ENCODE peak calls at places on chromosomes 4 and X, in ten cellular contexts. B is dorsolateral prefrontal cortex; Y is osteocyte; D is AG04450; S is choroid plexus epithelial cell; N is WTC11; V is CD8-positive, alpha-beta T cell; H is BJ; J is kidney; X is pancreas. Q is an unnamed sample.

GRCh38 chrX:45710081-45710801 is 509.6 kb upstream of the DIPK2B start:
- DNase-seq in X (no peak), J (no peak), H (peak; percentile 89), B (no peak), D (peak; percentile 76), N (no peak), V (no peak), S (peak; percentile 78), Y (no peak), Q (no peak)

GRCh38 chr4:7721984-7722551 is 217.6 kb downstream of the AFAP1 start:
- DNase-seq in H (no peak), Y (no peak), J (no peak), V (no peak), D (no peak), N (no peak), X (no peak), S (peak; percentile 47), B (no peak), Q (no peak)

GRCh38 chr4:107862658-107863057 is 37.9 kb downstream of the SGMS2 start:
- DNase-seq in B (no peak), J (no peak), D (no peak), S (peak; percentile 81), X (no peak), V (no peak), H (no peak), N (no peak), Y (no peak), Q (no peak)

GRCh38 chr4:163542275-163542674 is 47.8 kb downstream of the TMA16 start:
- DNase-seq in S (peak; percentile 52), Y (no peak), B (no peak), X (no peak), D (no peak), H (no peak), J (no peak), N (no peak), V (no peak), Q (no peak)

GRCh38 chrX:20461576-20461975 is 194.9 kb upstream of the RPS6KA3 start:
- DNase-seq in X (no peak), N (no peak), H (no peak), J (no peak), S (no peak), D (no peak), V (no peak), B (no peak), Y (no peak), Q (no peak)

GRCh38 chr4:2866160-2866861 is 22.7 kb downstream of the ADD1 start:
- DNase-seq in N (no peak), D (no peak), B (no peak), Y (no peak), J (no peak), X (no peak), V (no peak), S (no peak), H (no peak), Q (no peak)

GRCh38 chrX:97401154-97401553 is 517.4 kb downstream of the RPA4 start:
- DNase-seq in V (no peak), Y (no peak), X (no peak), J (no peak), B (no peak), N (no peak), S (peak; percentile 38), D (no peak), H (no peak), Q (no peak)

GRCh38 chrX:29231800-29232199 is 644.6 kb downstream of the IL1RAPL1 start:
- DNase-seq in D (no peak), N (no peak), B (no peak), X (no peak), H (no peak), J (no peak), V (no peak), S (peak; percentile 22), Y (no peak), Q (no peak)

GRCh38 chrX:152886716-152887115 is 11.2 kb upstream of the ZNF185 start:
- DNase-seq in N (no peak), X (no peak), D (no peak), H (no peak), J (peak; percentile 45), S (no peak), B (no peak), Y (no peak), V (no peak), Q (no peak)

GRCh38 chr4:175954685-175955084 is 111.0 kb upstream of the WDR17 start:
- DNase-seq in J (no peak), D (no peak), H (no peak), N (no peak), X (no peak), Y (no peak), V (no peak), S (no peak), B (no peak), Q (no peak)

GRCh38 chr4:104589264-104589868 is 94.7 kb upstream of the CXXC4 start:
- DNase-seq in D (no peak), S (no peak), J (no peak), B (no peak), V (no peak), N (no peak), H (no peak), Y (no peak), X (no peak), Q (no peak)

GRCh38 chrX:40097492-40098263 is at the start of gene BCOR:
- DNase-seq in N (peak; percentile 60), B (peak; percentile 75), X (peak; percentile 86), J (peak; percentile 93), S (peak; percentile 48), V (peak; percentile 83), H (no peak), Y (no peak), D (no peak), Q (peak; percentile 71)

GRCh38 chrX:11787564-11787963 is 29.5 kb downstream of the MSL3 start:
- DNase-seq in H (no peak), X (peak; percentile 74), N (peak; percentile 85), Y (no peak), D (peak; percentile 1), V (peak; percentile 80), S (peak; percentile 75), J (peak; percentile 65), B (peak; percentile 77), Q (peak; percentile 70)

GRCh38 chrX:97089116-97089515 is 205.4 kb downstream of the RPA4 start:
- DNase-seq in B (no peak), J (no peak), D (no peak), S (no peak), V (no peak), N (no peak), Y (no peak), H (no peak), X (no peak), Q (no peak)

GRCh38 chrX:109409181-109409580 is 72.7 kb downstream of the GUCY2F start:
- DNase-seq in H (no peak), J (no peak), D (no peak), S (no peak), X (no peak), V (no peak), Y (no peak), B (no peak), N (no peak), Q (no peak)

GRCh38 chrX:133414399-133415275 is 652 bp downstream of the GPC4 start:
- DNase-seq in S (no peak), D (no peak), N (peak; percentile 22), X (peak; percentile 71), J (peak; percentile 61), V (no peak), B (no peak), H (no peak), Y (peak; percentile 85), Q (no peak)

GRCh38 chr4:7045961-7046921 is 3.1 kb downstream of the TADA2B start:
- DNase-seq in N (no peak), Y (no peak), V (no peak), B (no peak), H (no peak), D (no peak), J (peak; percentile 88), X (no peak), S (no peak), Q (no peak)

GRCh38 chr4:112296949-112297483 is at the start of gene ALPK1:
- DNase-seq in H (peak; percentile 85), B (no peak), N (no peak), J (no peak), D (peak; percentile 80), X (no peak), S (peak; percentile 97), Y (no peak), V (no peak), Q (no peak)

DNA sequence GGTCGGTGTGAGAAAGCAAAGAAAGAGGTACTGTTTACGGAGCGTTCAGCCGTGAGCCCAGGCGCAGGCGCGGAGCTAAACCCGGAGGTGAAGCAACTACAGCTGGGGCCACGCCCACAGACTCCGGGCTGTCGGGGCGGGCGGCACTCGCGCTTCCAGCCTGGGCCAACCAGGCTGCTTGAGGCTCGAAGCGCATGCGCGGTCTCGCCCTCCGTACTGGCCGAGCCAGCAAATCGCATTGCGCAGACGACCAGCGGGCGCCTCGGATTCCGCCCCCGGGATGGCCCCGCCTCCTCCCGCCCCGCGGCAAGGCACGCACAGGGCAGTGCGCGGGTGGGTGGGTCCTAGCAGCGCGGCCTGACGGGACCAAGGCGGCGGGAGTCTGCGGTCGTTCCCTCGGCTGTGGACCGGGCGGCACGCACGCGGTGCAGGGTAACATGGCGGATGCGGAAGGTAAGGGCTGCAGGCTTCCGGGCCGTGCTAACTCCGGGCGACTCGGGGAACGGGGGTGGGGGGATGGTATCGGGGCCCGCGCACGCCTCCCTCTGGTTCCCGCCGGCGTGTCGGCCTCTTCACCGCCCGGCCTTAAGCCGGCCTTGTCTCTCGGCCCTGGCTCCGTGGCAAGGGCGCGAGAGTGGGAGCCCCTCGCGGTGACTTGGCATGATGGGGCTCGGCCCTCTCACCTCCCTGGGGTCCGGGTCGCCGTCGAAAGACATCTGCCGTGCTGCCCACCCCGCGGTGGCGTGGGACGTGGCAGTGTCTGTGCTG is at the start of gene DKC1:
- DNase-seq in D (peak; percentile 89), N (peak; percentile 94), B (peak; percentile 95), S (peak; percentile 96), V (peak; percentile 94), Y (peak; percentile 98), H (peak; percentile 77), J (peak; percentile 99), X (peak; percentile 98), Q (peak; percentile 95)
- TF ChIP-seq CTCF in D (peak; percentile 3), N (no peak), B (no peak), S (peak; percentile 19), V (no peak), Y (peak; percentile 21), H (peak; percentile 27), J (no peak), X (no peak), Q (no peak)

GRCh38 chrX:145178268-145178667 is 69.0 kb upstream of the SPANXN1 start:
- DNase-seq in X (no peak), J (no peak), S (no peak), B (no peak), Y (no peak), V (no peak), H (no peak), N (no peak), D (no peak), Q (no peak)
- TF ChIP-seq CTCF in X (peak; percentile 40), J (no peak), S (no peak), B (no peak), Y (peak; percentile 28), V (no peak), H (no peak), N (no peak), D (no peak), Q (peak; percentile 33)

GRCh38 chr4:66688674-66689073 is 856.6 kb downstream of the CENPC start:
- DNase-seq in V (no peak), D (no peak), J (no peak), H (no peak), X (no peak), B (no peak), S (peak; percentile 65), N (no peak), Y (no peak), Q (no peak)
- TF ChIP-seq CTCF in V (no peak), D (no peak), J (peak; percentile 13), H (peak; percentile 40), X (no peak), B (no peak), S (peak; percentile 39), N (no peak), Y (peak; percentile 75), Q (no peak)

GRCh38 chr4:89598602-89599001 is 238.4 kb downstream of the SNCA start:
- DNase-seq in V (no peak), D (peak; percentile 1), J (no peak), S (peak; percentile 60), N (no peak), Y (no peak), H (no peak), X (no peak), B (no peak), Q (no peak)
- TF ChIP-seq CTCF in V (no peak), D (peak; percentile 43), J (peak; percentile 34), S (peak; percentile 54), N (no peak), Y (peak; percentile 56), H (peak; percentile 22), X (no peak), B (no peak), Q (no peak)

Q was measured in testis.